ENCODE peak calls at places on chromosomes 16 and 17, in six cellular contexts. One of them, this sample, is unnamed.

GRCh38 chr16:56312028-56312300 is 113.4 kb downstream of the AMFR start:
- DNase-seq in upper lobe of right lung: no peak
- DNase-seq in stomach: no peak
- DNase-seq in endodermal cell: no peak
- DNase-seq in progenitor cell of endocrine pancreas: no peak
- DNase-seq in testis: no peak
- DNase-seq in this sample: no peak

GRCh38 chr17:50143461-50144176 is 6.9 kb downstream of the PPP1R9B start:
- DNase-seq in upper lobe of right lung: no peak
- DNase-seq in stomach: no peak
- DNase-seq in endodermal cell: no peak
- DNase-seq in progenitor cell of endocrine pancreas: no peak
- DNase-seq in testis: no peak
- DNase-seq in this sample: no peak

GRCh38 chr17:1010586-1010985 is 13.7 kb downstream of the TIMM22 start:
- DNase-seq in upper lobe of right lung: no peak
- DNase-seq in stomach: no peak
- DNase-seq in endodermal cell: no peak
- DNase-seq in progenitor cell of endocrine pancreas: no peak
- DNase-seq in testis: no peak
- DNase-seq in this sample: no peak

GRCh38 chr17:44372036-44372435 is 8.4 kb upstream of the FAM171A2 start:
- DNase-seq in upper lobe of right lung: no peak
- DNase-seq in stomach: no peak
- DNase-seq in endodermal cell: peak
- DNase-seq in progenitor cell of endocrine pancreas: no peak
- DNase-seq in testis: no peak
- DNase-seq in this sample: no peak

GRCh38 chr17:31401456-31402254 is 10.2 kb downstream of the RAB11FIP4 start:
- DNase-seq in upper lobe of right lung: no peak
- DNase-seq in stomach: no peak
- DNase-seq in endodermal cell: peak
- DNase-seq in progenitor cell of endocrine pancreas: no peak
- DNase-seq in testis: no peak
- DNase-seq in this sample: peak

GRCh38 chr16:49048557-49048956 is 233.1 kb downstream of the CBLN1 start:
- DNase-seq in upper lobe of right lung: no peak
- DNase-seq in stomach: no peak
- DNase-seq in endodermal cell: no peak
- DNase-seq in progenitor cell of endocrine pancreas: no peak
- DNase-seq in testis: no peak
- DNase-seq in this sample: no peak

GRCh38 chr17:12395733-12396354 is 269.8 kb upstream of the MYOCD start:
- DNase-seq in upper lobe of right lung: no peak
- DNase-seq in stomach: peak
- DNase-seq in endodermal cell: peak
- DNase-seq in progenitor cell of endocrine pancreas: no peak
- DNase-seq in testis: peak
- DNase-seq in this sample: no peak

GRCh38 chr17:9044796-9045470 is 23.6 kb downstream of the NTN1 start:
- DNase-seq in upper lobe of right lung: no peak
- DNase-seq in stomach: no peak
- DNase-seq in endodermal cell: peak
- DNase-seq in progenitor cell of endocrine pancreas: no peak
- DNase-seq in testis: no peak
- DNase-seq in this sample: no peak

GRCh38 chr17:80559688-80560290 is 15.2 kb downstream of the RPTOR start:
- DNase-seq in upper lobe of right lung: no peak
- DNase-seq in stomach: no peak
- DNase-seq in endodermal cell: no peak
- DNase-seq in progenitor cell of endocrine pancreas: no peak
- DNase-seq in testis: peak
- DNase-seq in this sample: no peak

GRCh38 chr16:77840623-77841274 is 52.4 kb downstream of the VAT1L start:
- DNase-seq in upper lobe of right lung: no peak
- DNase-seq in stomach: no peak
- DNase-seq in endodermal cell: no peak
- DNase-seq in progenitor cell of endocrine pancreas: no peak
- DNase-seq in testis: no peak
- DNase-seq in this sample: no peak

GRCh38 chr17:79826210-79826680 is 13.0 kb downstream of the CBX4 start:
- DNase-seq in upper lobe of right lung: no peak
- DNase-seq in stomach: no peak
- DNase-seq in endodermal cell: no peak
- DNase-seq in progenitor cell of endocrine pancreas: no peak
- DNase-seq in testis: no peak
- DNase-seq in this sample: no peak

GRCh38 chr16:53031323-53031942 is 21.3 kb downstream of the CHD9NB start:
- DNase-seq in upper lobe of right lung: no peak
- DNase-seq in stomach: no peak
- DNase-seq in endodermal cell: no peak
- DNase-seq in progenitor cell of endocrine pancreas: no peak
- DNase-seq in testis: no peak
- DNase-seq in this sample: no peak

GRCh38 chr17:38906429-38907172 is 18.8 kb upstream of the LASP1NB start:
- DNase-seq in upper lobe of right lung: no peak
- DNase-seq in stomach: no peak
- DNase-seq in endodermal cell: peak
- DNase-seq in progenitor cell of endocrine pancreas: no peak
- DNase-seq in testis: no peak
- DNase-seq in this sample: no peak

GRCh38 chr16:59783191-59783590 is 1049.1 kb upstream of the GOT2 start:
- DNase-seq in upper lobe of right lung: no peak
- DNase-seq in stomach: no peak
- DNase-seq in endodermal cell: no peak
- DNase-seq in progenitor cell of endocrine pancreas: no peak
- DNase-seq in testis: no peak
- DNase-seq in this sample: no peak

GRCh38 chr17:72434991-72435618 is 314.3 kb downstream of the SOX9 start:
- DNase-seq in upper lobe of right lung: no peak
- DNase-seq in stomach: no peak
- DNase-seq in endodermal cell: no peak
- DNase-seq in progenitor cell of endocrine pancreas: no peak
- DNase-seq in testis: no peak
- DNase-seq in this sample: no peak

GRCh38 chr16:8173111-8173644 is 417.1 kb downstream of the TMEM114 start:
- DNase-seq in upper lobe of right lung: peak
- DNase-seq in stomach: peak
- DNase-seq in endodermal cell: peak
- DNase-seq in progenitor cell of endocrine pancreas: peak
- DNase-seq in testis: peak
- DNase-seq in this sample: no peak

DNA sequence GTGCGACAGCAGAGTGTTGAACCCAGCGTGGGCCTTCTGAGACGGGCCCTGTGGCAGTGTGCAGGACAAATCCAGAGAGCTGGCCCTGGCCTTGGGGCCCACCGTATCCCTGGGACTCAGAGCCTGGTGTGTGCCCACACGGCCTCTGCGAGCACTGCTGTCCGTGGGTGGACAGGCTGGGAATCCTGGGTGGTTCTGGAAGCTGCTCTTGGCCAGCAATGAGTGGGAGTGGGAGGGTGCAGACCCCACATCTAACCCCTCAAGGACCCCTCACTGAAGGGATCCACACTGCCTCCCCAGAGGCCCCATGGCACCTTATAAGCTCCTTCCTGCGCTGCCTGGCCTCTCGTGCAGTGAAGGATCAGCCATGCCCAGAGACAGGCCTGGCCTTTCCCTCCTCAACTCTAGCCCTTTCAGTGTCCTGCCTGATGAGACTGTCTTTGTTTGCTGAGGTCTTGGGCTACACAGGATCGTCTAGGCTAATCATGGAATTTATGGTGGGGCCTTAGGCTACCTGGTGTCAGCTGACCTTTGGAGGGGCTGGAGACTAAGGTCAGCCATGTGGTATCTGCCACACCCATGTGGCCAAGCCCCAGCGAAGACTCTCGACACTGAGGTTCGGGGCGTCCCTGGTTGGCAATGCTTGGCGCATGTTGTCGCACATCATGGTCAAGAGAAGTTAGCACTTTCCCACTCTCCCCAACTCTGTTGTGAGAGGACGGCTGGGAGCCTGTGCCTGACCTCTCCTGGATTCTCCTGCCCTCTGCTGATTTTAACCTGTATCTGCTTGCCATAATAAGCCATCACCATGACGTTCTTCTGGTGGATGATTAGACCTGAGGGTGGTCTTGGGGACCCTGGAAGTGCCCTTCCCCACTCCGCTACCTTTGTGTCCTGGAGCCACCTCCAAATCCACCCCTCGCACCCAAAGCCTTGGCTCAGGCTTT is 16.4 kb upstream of the GINS2 start:
- DNase-seq in upper lobe of right lung: no peak
- DNase-seq in stomach: no peak
- DNase-seq in endodermal cell: no peak
- DNase-seq in progenitor cell of endocrine pancreas: no peak
- DNase-seq in testis: no peak
- DNase-seq in this sample: no peak
- TF ChIP-seq CTCF in upper lobe of right lung: no peak
- TF ChIP-seq CTCF in stomach: no peak
- TF ChIP-seq CTCF in endodermal cell: peak
- TF ChIP-seq CTCF in progenitor cell of endocrine pancreas: no peak
- TF ChIP-seq CTCF in testis: no peak
- TF ChIP-seq CTCF in this sample: no peak

GRCh38 chr17:73652886-73653480 is 8.7 kb upstream of the SDK2 start:
- DNase-seq in upper lobe of right lung: no peak
- DNase-seq in stomach: no peak
- DNase-seq in endodermal cell: no peak
- DNase-seq in progenitor cell of endocrine pancreas: no peak
- DNase-seq in testis: no peak
- DNase-seq in this sample: no peak

GRCh38 chr17:73653810-73654209 is 9.6 kb upstream of the SDK2 start:
- DNase-seq in upper lobe of right lung: no peak
- DNase-seq in stomach: no peak
- DNase-seq in endodermal cell: no peak
- DNase-seq in progenitor cell of endocrine pancreas: no peak
- DNase-seq in testis: no peak
- DNase-seq in this sample: no peak

GRCh38 chr17:73658821-73659220 is 14.6 kb upstream of the SDK2 start:
- DNase-seq in upper lobe of right lung: no peak
- DNase-seq in stomach: no peak
- DNase-seq in endodermal cell: no peak
- DNase-seq in progenitor cell of endocrine pancreas: no peak
- DNase-seq in testis: no peak
- DNase-seq in this sample: no peak

GRCh38 chr17:73654241-73654640 is 10.0 kb upstream of the SDK2 start:
- DNase-seq in upper lobe of right lung: no peak
- DNase-seq in stomach: no peak
- DNase-seq in endodermal cell: no peak
- DNase-seq in progenitor cell of endocrine pancreas: no peak
- DNase-seq in testis: no peak
- DNase-seq in this sample: no peak

DNA sequence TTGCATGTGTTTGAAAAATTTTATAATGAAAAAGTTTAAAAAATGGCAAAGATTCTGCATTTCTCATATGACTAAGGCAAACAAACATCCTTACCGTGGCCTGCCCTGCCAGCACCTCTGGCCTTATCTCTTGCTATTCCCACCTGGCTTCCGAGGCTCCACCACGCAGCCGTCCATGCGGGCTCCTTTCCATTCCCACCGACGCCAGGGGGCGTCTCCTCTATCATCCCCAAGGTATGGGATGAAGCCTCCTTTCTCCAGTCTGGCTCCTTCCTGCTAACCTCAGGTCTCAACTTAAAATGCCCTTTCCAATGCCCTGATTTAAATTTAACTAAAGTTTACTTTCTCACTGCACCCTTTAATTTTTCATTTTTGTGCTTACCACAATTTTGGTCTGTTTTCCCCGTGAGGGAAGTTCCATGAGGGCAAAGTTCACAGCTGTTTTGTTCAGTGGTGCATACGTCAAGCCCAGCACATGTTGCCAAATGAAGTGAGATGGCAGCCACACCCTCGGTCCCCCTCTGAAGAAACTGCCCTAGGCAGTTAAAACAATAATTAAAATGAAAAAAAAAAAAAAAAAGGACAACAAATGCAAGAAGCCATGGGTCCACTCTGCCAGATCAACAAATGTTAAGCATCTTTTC is 13.3 kb upstream of the SDK2 start:
- DNase-seq in upper lobe of right lung: peak
- DNase-seq in stomach: peak
- DNase-seq in endodermal cell: peak
- DNase-seq in progenitor cell of endocrine pancreas: peak
- DNase-seq in testis: peak
- DNase-seq in this sample: no peak
- TF ChIP-seq CTCF in upper lobe of right lung: peak
- TF ChIP-seq CTCF in stomach: peak
- TF ChIP-seq CTCF in endodermal cell: peak
- TF ChIP-seq CTCF in progenitor cell of endocrine pancreas: peak
- TF ChIP-seq CTCF in testis: peak
- TF ChIP-seq CTCF in this sample: peak

DNA sequence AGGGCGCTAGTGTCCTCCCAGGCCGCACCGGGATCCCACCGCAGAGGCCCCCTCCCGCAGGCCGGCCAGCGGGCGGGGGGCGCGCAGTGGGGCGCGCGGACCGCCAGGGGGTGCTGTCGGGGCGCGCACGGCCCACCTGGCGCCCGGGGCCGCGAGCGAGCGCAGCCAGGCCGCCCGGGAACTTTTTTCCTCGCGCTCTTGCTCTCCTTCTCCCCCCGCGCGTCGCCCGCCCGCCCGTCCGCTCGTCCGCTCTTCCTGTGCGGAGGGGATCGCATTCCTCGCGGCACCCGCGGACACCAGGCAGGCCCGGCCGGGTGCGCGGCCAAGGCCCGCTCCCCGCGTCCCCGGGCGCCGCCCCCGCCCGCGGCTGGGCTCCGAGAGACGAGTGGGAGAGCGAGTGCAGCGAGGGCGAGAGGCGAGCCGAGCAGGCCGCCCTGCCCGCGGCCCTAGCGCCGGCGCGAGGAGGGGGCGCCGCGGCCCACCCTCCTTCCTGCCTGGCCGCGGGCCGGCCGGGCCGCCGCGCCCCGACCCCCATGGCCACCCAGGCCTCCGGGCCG is at the start of gene RAI1:
- DNase-seq in upper lobe of right lung: peak
- DNase-seq in stomach: peak
- DNase-seq in endodermal cell: peak
- DNase-seq in progenitor cell of endocrine pancreas: peak
- DNase-seq in testis: peak
- DNase-seq in this sample: no peak
- TF ChIP-seq CTCF in upper lobe of right lung: peak
- TF ChIP-seq CTCF in stomach: peak
- TF ChIP-seq CTCF in endodermal cell: peak
- TF ChIP-seq CTCF in progenitor cell of endocrine pancreas: peak
- TF ChIP-seq CTCF in testis: peak
- TF ChIP-seq CTCF in this sample: peak

GRCh38 chr16:67868290-67868689 is 4.6 kb upstream of the EDC4 start:
- DNase-seq in upper lobe of right lung: no peak
- DNase-seq in stomach: no peak
- DNase-seq in endodermal cell: no peak
- DNase-seq in progenitor cell of endocrine pancreas: no peak
- DNase-seq in testis: no peak
- DNase-seq in this sample: no peak

GRCh38 chr16:67861877-67862276 is 11.0 kb upstream of the EDC4 start:
- DNase-seq in upper lobe of right lung: no peak
- DNase-seq in stomach: no peak
- DNase-seq in endodermal cell: no peak
- DNase-seq in progenitor cell of endocrine pancreas: no peak
- DNase-seq in testis: no peak
- DNase-seq in this sample: no peak

GRCh38 chr16:67862623-67863583 is 9.9 kb upstream of the EDC4 start:
- DNase-seq in upper lobe of right lung: no peak
- DNase-seq in stomach: peak
- DNase-seq in endodermal cell: no peak
- DNase-seq in progenitor cell of endocrine pancreas: no peak
- DNase-seq in testis: peak
- DNase-seq in this sample: no peak

GRCh38 chr16:67864594-67864993 is 8.3 kb upstream of the EDC4 start:
- DNase-seq in upper lobe of right lung: no peak
- DNase-seq in stomach: no peak
- DNase-seq in endodermal cell: peak
- DNase-seq in progenitor cell of endocrine pancreas: no peak
- DNase-seq in testis: no peak
- DNase-seq in this sample: no peak

GRCh38 chr16:67865318-67865717 is 7.5 kb upstream of the EDC4 start:
- DNase-seq in upper lobe of right lung: no peak
- DNase-seq in stomach: peak
- DNase-seq in endodermal cell: peak
- DNase-seq in progenitor cell of endocrine pancreas: no peak
- DNase-seq in testis: no peak
- DNase-seq in this sample: no peak
- TF ChIP-seq CTCF in upper lobe of right lung: peak
- TF ChIP-seq CTCF in stomach: no peak
- TF ChIP-seq CTCF in endodermal cell: peak
- TF ChIP-seq CTCF in progenitor cell of endocrine pancreas: peak
- TF ChIP-seq CTCF in testis: no peak
- TF ChIP-seq CTCF in this sample: peak